ENCODE peak calls at places on chromosomes 3 and 15, in eight cellular contexts. M is heart left ventricle; J is GM23248; Q is CD8-positive, alpha-beta memory T cell; B is fibroblast of lung; V is BE2C; C is Peyer's patch; U is SJSA1. K is an unnamed sample.
A peak's percentile ranks its signal among the peaks of the same experiment; 100 is the strongest.

GRCh38 chr3:106333911-106334618 is 465.3 kb upstream of the CBLB start:
- DNase-seq in M (no peak), J (peak; percentile 43), Q (peak; percentile 35), B (peak; percentile 68), V (no peak), C (no peak), U (no peak), K (no peak)

GRCh38 chr15:35618260-35619188 is 72.6 kb upstream of the DPH6 start:
- DNase-seq in M (no peak), J (peak; percentile 16), Q (no peak), B (peak; percentile 53), V (peak; percentile 24), C (no peak), U (no peak), K (no peak)

GRCh38 chr15:76342382-76343201 is 6.0 kb downstream of the ISL2 start:
- DNase-seq in M (no peak), J (no peak), Q (peak; percentile 4), B (no peak), V (no peak), C (peak; percentile 51), U (no peak), K (no peak)

GRCh38 chr15:71015342-71015741 is 99.9 kb upstream of the THSD4 start:
- DNase-seq in M (peak; percentile 51), J (no peak), Q (no peak), B (no peak), V (no peak), C (no peak), U (no peak), K (no peak)

GRCh38 chr15:84911879-84912660 is 27.6 kb downstream of the SLC28A1 start:
- DNase-seq in M (peak; percentile 90), J (peak; percentile 98), Q (no peak), B (peak; percentile 96), V (peak; percentile 61), C (peak; percentile 87), U (peak; percentile 71), K (peak; percentile 95)

GRCh38 chr15:57550640-57551039 is 41.1 kb upstream of the MYZAP start:
- DNase-seq in M (peak; percentile 69), J (no peak), Q (no peak), B (no peak), V (no peak), C (peak; percentile 51), U (no peak), K (peak; percentile 75)

GRCh38 chr3:178076718-178077117 is 459.5 kb upstream of the KCNMB2 start:
- DNase-seq in M (no peak), J (no peak), Q (no peak), B (peak; percentile 21), V (no peak), C (no peak), U (no peak), K (no peak)

GRCh38 chr3:125280966-125281365 is 68.4 kb upstream of the SLC12A8 start:
- DNase-seq in M (no peak), J (peak; percentile 60), Q (no peak), B (peak; percentile 56), V (no peak), C (no peak), U (no peak), K (no peak)

GRCh38 chr3:147038456-147038855 is 367.9 kb downstream of the ZIC4 start:
- DNase-seq in M (no peak), J (peak; percentile 68), Q (no peak), B (no peak), V (no peak), C (no peak), U (no peak), K (no peak)

GRCh38 chr15:65583701-65584100 is 27.2 kb downstream of the INTS14 start:
- DNase-seq in M (no peak), J (peak; percentile 24), Q (peak; percentile 58), B (peak; percentile 29), V (peak; percentile 25), C (peak; percentile 66), U (no peak), K (no peak)

GRCh38 chr3:161273589-161274218 is 52.6 kb downstream of the NMD3 start:
- DNase-seq in M (no peak), J (peak; percentile 66), Q (peak; percentile 24), B (peak; percentile 72), V (peak; percentile 34), C (no peak), U (no peak), K (no peak)

GRCh38 chr15:40420793-40421192 is 15.2 kb downstream of the IVD start:
- DNase-seq in M (no peak), J (no peak), Q (no peak), B (no peak), V (no peak), C (peak; percentile 79), U (peak; percentile 43), K (peak; percentile 76)

GRCh38 chr3:94130690-94131089 is 67.8 kb downstream of the NSUN3 start:
- DNase-seq in M (no peak), J (no peak), Q (no peak), B (no peak), V (no peak), C (no peak), U (no peak), K (no peak)

GRCh38 chr3:52346623-52347530 is 30.8 kb downstream of the DNAH1 start:
- DNase-seq in M (no peak), J (peak; percentile 75), Q (no peak), B (peak; percentile 81), V (no peak), C (no peak), U (no peak), K (peak; percentile 38)

GRCh38 chr15:91228890-91229289 is 128.8 kb downstream of the SV2B start:
- DNase-seq in M (no peak), J (no peak), Q (no peak), B (no peak), V (no peak), C (no peak), U (no peak), K (no peak)

GRCh38 chr15:89642106-89642505 is 13.2 kb downstream of the KIF7 start:
- DNase-seq in M (peak; percentile 47), J (no peak), Q (no peak), B (no peak), V (no peak), C (peak; percentile 23), U (no peak), K (no peak)

GRCh38 chr15:92690370-92690769 is 34.8 kb upstream of the FAM174B start:
- DNase-seq in M (no peak), J (no peak), Q (no peak), B (no peak), V (no peak), C (no peak), U (no peak), K (no peak)

GRCh38 chr15:62897634-62898033 is 144.9 kb upstream of the TPM1 start:
- DNase-seq in M (no peak), J (no peak), Q (no peak), B (no peak), V (no peak), C (no peak), U (no peak), K (no peak)
- H3K4me1 ChIP-seq in M (peaks cover 56% of the 10 kb centered on the region), J (peaks cover 43% of the 10 kb centered on the region), Q (no peaks in the 10 kb centered on the region), B (peaks cover 25% of the 10 kb centered on the region), V (peaks cover 32% of the 10 kb centered on the region), C (no peaks in the 10 kb centered on the region), U (peaks cover 41% of the 10 kb centered on the region), K (peaks cover 9% of the 10 kb centered on the region)

DNA sequence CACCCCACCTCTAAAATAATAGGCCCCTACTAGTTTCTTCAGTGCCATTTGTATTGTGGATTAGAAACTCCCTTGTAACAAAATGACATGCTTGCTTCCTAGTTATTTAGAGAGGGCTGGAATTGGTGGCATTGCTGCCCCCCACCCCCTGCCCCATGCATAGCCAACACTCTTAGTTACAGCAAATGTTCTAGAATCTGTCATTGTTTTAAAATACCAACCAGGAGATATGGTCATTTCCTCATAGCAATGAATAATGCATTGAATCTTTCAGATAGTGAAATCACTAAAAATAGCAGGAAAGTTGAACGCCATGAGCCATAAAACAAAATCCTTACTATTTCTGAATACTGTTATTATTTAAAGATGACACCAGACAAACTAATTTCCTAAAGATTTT is 292.5 kb downstream of the ARPP21 start:
- DNase-seq in M (no peak), J (no peak), Q (no peak), B (no peak), V (no peak), C (no peak), U (no peak), K (no peak)
- H3K4me1 ChIP-seq in M (no peaks in the 10 kb centered on the region), J (peaks cover 43% of the 10 kb centered on the region), Q (no peaks in the 10 kb centered on the region), B (no peaks in the 10 kb centered on the region), V (no peaks in the 10 kb centered on the region), C (no peaks in the 10 kb centered on the region), U (no peaks in the 10 kb centered on the region), K (no peaks in the 10 kb centered on the region)

DNA sequence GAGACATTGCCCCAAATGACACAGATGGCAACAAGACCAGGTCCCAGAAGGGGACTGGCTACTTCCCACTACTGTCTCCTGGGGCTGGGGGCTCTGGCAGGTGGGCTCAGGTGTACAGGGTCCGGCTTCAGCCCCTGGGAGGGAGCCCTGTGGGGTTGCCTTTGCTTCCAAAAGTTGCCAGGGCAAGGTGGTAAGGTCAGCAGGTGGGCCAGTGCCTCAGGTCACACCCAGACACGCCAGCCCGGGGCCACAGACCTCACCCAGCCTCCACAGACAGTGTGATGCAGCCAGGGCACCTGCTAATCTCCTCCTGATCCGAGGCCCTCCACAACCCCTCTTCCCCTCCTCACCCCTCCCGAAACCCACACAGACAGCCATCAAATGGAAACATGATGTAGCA is 7.5 kb downstream of the OXTR start:
- DNase-seq in M (no peak), J (no peak), Q (no peak), B (no peak), V (no peak), C (no peak), U (no peak), K (no peak)
- H3K4me1 ChIP-seq in M (no peaks in the 10 kb centered on the region), J (peaks cover 60% of the 10 kb centered on the region), Q (no peaks in the 10 kb centered on the region), B (no peaks in the 10 kb centered on the region), V (no peaks in the 10 kb centered on the region), C (no peaks in the 10 kb centered on the region), U (peaks cover 11% of the 10 kb centered on the region), K (no peaks in the 10 kb centered on the region)

GRCh38 chr3:15303728-15304127 is 28.7 kb downstream of the SH3BP5 start:
- DNase-seq in M (no peak), J (no peak), Q (no peak), B (no peak), V (no peak), C (peak; percentile 42), U (no peak), K (no peak)

GRCh38 chr3:15300318-15301078 is 31.9 kb downstream of the SH3BP5 start:
- DNase-seq in M (no peak), J (peak; percentile 93), Q (no peak), B (peak; percentile 49), V (peak; percentile 13), C (peak; percentile 55), U (peak; percentile 72), K (no peak)

GRCh38 chr3:15303216-15303615 is 29.2 kb downstream of the SH3BP5 start:
- DNase-seq in M (no peak), J (no peak), Q (no peak), B (no peak), V (no peak), C (peak; percentile 26), U (no peak), K (no peak)

GRCh38 chr3:15299036-15299435 is 33.4 kb downstream of the SH3BP5 start:
- DNase-seq in M (no peak), J (no peak), Q (no peak), B (no peak), V (no peak), C (peak; percentile 42), U (no peak), K (no peak)

DNA sequence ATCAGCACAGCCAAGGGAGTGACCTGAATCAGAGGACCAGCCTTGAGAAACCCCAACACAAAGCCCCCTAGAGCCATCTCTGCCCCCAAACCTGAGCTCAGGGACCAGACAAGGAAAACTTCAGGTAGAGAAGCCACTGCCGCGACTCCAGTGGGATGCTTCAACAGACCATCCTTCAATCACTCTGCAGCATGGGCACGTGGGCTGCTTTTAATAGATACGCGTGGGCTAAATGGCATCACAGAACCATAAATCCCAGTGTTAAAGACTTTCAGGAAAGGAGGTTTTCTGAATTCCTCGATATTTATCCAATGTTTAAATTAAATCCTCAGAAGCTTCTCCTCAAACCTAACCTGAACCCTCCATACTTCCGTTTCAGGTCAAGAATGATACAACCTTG is 30.6 kb downstream of the SH3BP5 start:
- DNase-seq in M (no peak), J (no peak), Q (no peak), B (no peak), V (no peak), C (peak; percentile 23), U (no peak), K (no peak)
- H3K4me1 ChIP-seq in M (peaks cover 38% of the 10 kb centered on the region), J (peaks cover 7% of the 10 kb centered on the region), Q (peaks cover 93% of the 10 kb centered on the region), B (no peaks in the 10 kb centered on the region), V (no peaks in the 10 kb centered on the region), C (no peaks in the 10 kb centered on the region), U (peaks cover 15% of the 10 kb centered on the region), K (peaks cover 17% of the 10 kb centered on the region)